ENCODE peak calls at places on chromosomes 3 and 15, in five cellular contexts. One of them, this sample, is unnamed.

GRCh38 chr3:99218468-99218867 is 317.0 kb upstream of the DCBLD2 start:
- DNase-seq in AG20443: no peak
- DNase-seq in GM03348: no peak
- DNase-seq in amniotic stem cell: no peak
- DNase-seq in activated CD8-positive, alpha-beta memory T cell treated with anti-CD3 and anti-CD28 coated beads for 1 hour: no peak
- DNase-seq in this sample: no peak

GRCh38 chr15:22808240-22808639 is 21.8 kb downstream of the NIPA1 start:
- DNase-seq in amniotic stem cell: no peak
- DNase-seq in AG20443: no peak
- DNase-seq in activated CD8-positive, alpha-beta memory T cell treated with anti-CD3 and anti-CD28 coated beads for 1 hour: no peak
- DNase-seq in GM03348: no peak
- DNase-seq in this sample: no peak

GRCh38 chr3:108914774-108915641 is 38.7 kb downstream of the GUCA1C start:
- DNase-seq in AG20443: peak
- DNase-seq in GM03348: peak
- DNase-seq in amniotic stem cell: peak
- DNase-seq in activated CD8-positive, alpha-beta memory T cell treated with anti-CD3 and anti-CD28 coated beads for 1 hour: peak
- DNase-seq in this sample: peak

GRCh38 chr3:23249961-23250360 is 46.8 kb downstream of the UBE2E2 start:
- DNase-seq in activated CD8-positive, alpha-beta memory T cell treated with anti-CD3 and anti-CD28 coated beads for 1 hour: no peak
- DNase-seq in GM03348: no peak
- DNase-seq in amniotic stem cell: no peak
- DNase-seq in AG20443: no peak
- DNase-seq in this sample: no peak

GRCh38 chr3:30695302-30696061 is 89.1 kb downstream of the TGFBR2 start:
- DNase-seq in amniotic stem cell: no peak
- DNase-seq in activated CD8-positive, alpha-beta memory T cell treated with anti-CD3 and anti-CD28 coated beads for 1 hour: no peak
- DNase-seq in AG20443: no peak
- DNase-seq in GM03348: no peak
- DNase-seq in this sample: no peak

GRCh38 chr3:120160050-120160449 is 65.8 kb upstream of the GSK3B start:
- DNase-seq in AG20443: peak
- DNase-seq in activated CD8-positive, alpha-beta memory T cell treated with anti-CD3 and anti-CD28 coated beads for 1 hour: no peak
- DNase-seq in GM03348: peak
- DNase-seq in amniotic stem cell: peak
- DNase-seq in this sample: peak

GRCh38 chr15:87489902-87490301 is 766.6 kb downstream of the NTRK3 start:
- DNase-seq in amniotic stem cell: no peak
- DNase-seq in AG20443: no peak
- DNase-seq in activated CD8-positive, alpha-beta memory T cell treated with anti-CD3 and anti-CD28 coated beads for 1 hour: no peak
- DNase-seq in GM03348: no peak
- DNase-seq in this sample: no peak

GRCh38 chr3:69086133-69086722 is 1.5 kb downstream of the ARL6IP5 start:
- DNase-seq in amniotic stem cell: peak
- DNase-seq in activated CD8-positive, alpha-beta memory T cell treated with anti-CD3 and anti-CD28 coated beads for 1 hour: peak
- DNase-seq in GM03348: peak
- DNase-seq in AG20443: peak
- DNase-seq in this sample: peak

GRCh38 chr3:128431803-128432300 is 34.8 kb downstream of the DNAJB8 start:
- DNase-seq in activated CD8-positive, alpha-beta memory T cell treated with anti-CD3 and anti-CD28 coated beads for 1 hour: no peak
- DNase-seq in amniotic stem cell: no peak
- DNase-seq in AG20443: no peak
- DNase-seq in GM03348: no peak
- DNase-seq in this sample: no peak

GRCh38 chr3:38474928-38475605 is 21.1 kb upstream of the EXOG start:
- DNase-seq in GM03348: no peak
- DNase-seq in AG20443: no peak
- DNase-seq in amniotic stem cell: no peak
- DNase-seq in activated CD8-positive, alpha-beta memory T cell treated with anti-CD3 and anti-CD28 coated beads for 1 hour: no peak
- DNase-seq in this sample: no peak

GRCh38 chr3:159340877-159341500 is 539.1 kb downstream of the MFSD1 start:
- DNase-seq in amniotic stem cell: no peak
- DNase-seq in GM03348: no peak
- DNase-seq in AG20443: no peak
- DNase-seq in activated CD8-positive, alpha-beta memory T cell treated with anti-CD3 and anti-CD28 coated beads for 1 hour: no peak
- DNase-seq in this sample: peak